ENCODE peak calls at places on chromosomes 2 and 18, in six cellular contexts. One of them, this sample, is unnamed.

GRCh38 chr2:230660294-230661060 is 52.2 kb upstream of the CAB39 start:
- DNase-seq in hippocampal formation: peak
- DNase-seq in heart left ventricle: peak
- DNase-seq in D341Med: no peak
- DNase-seq in HTR-8/SVneo: no peak
- DNase-seq in left cardiac atrium: peak
- DNase-seq in this sample: no peak

GRCh38 chr18:69956037-69956436 is 8.4 kb upstream of the CD226 start:
- DNase-seq in D341Med: no peak
- DNase-seq in left cardiac atrium: no peak
- DNase-seq in HTR-8/SVneo: no peak
- DNase-seq in heart left ventricle: no peak
- DNase-seq in hippocampal formation: no peak
- DNase-seq in this sample: no peak

GRCh38 chr2:15763106-15763821 is 171.6 kb downstream of the DDX1 start:
- DNase-seq in heart left ventricle: no peak
- DNase-seq in hippocampal formation: no peak
- DNase-seq in D341Med: no peak
- DNase-seq in left cardiac atrium: no peak
- DNase-seq in HTR-8/SVneo: no peak
- DNase-seq in this sample: no peak

GRCh38 chr2:113039675-113040074 is 13.0 kb downstream of the IL36B start:
- DNase-seq in HTR-8/SVneo: no peak
- DNase-seq in D341Med: no peak
- DNase-seq in heart left ventricle: no peak
- DNase-seq in left cardiac atrium: no peak
- DNase-seq in hippocampal formation: no peak
- DNase-seq in this sample: no peak

GRCh38 chr2:141417246-141417797 is 713.5 kb downstream of the LRP1B start:
- DNase-seq in D341Med: no peak
- DNase-seq in heart left ventricle: no peak
- DNase-seq in HTR-8/SVneo: no peak
- DNase-seq in left cardiac atrium: no peak
- DNase-seq in hippocampal formation: no peak
- DNase-seq in this sample: no peak

GRCh38 chr2:68458962-68459361 is 8.1 kb downstream of the FBXO48 start:
- DNase-seq in HTR-8/SVneo: no peak
- DNase-seq in hippocampal formation: no peak
- DNase-seq in D341Med: no peak
- DNase-seq in heart left ventricle: no peak
- DNase-seq in left cardiac atrium: no peak
- DNase-seq in this sample: no peak

GRCh38 chr2:67752964-67753363 is 309.8 kb downstream of the C1D start:
- DNase-seq in HTR-8/SVneo: peak
- DNase-seq in D341Med: no peak
- DNase-seq in left cardiac atrium: no peak
- DNase-seq in heart left ventricle: no peak
- DNase-seq in hippocampal formation: no peak
- DNase-seq in this sample: no peak

GRCh38 chr18:39799010-39799409 is 2156.0 kb upstream of the PIK3C3 start:
- DNase-seq in HTR-8/SVneo: no peak
- DNase-seq in left cardiac atrium: no peak
- DNase-seq in D341Med: peak
- DNase-seq in heart left ventricle: no peak
- DNase-seq in hippocampal formation: no peak
- DNase-seq in this sample: no peak

GRCh38 chr2:227082286-227082685 is 81.7 kb downstream of the COL4A4 start:
- DNase-seq in D341Med: no peak
- DNase-seq in hippocampal formation: no peak
- DNase-seq in heart left ventricle: no peak
- DNase-seq in HTR-8/SVneo: no peak
- DNase-seq in left cardiac atrium: no peak
- DNase-seq in this sample: no peak

GRCh38 chr2:75277111-75277510 is 77.8 kb upstream of the TACR1 start:
- DNase-seq in hippocampal formation: no peak
- DNase-seq in left cardiac atrium: no peak
- DNase-seq in heart left ventricle: no peak
- DNase-seq in D341Med: no peak
- DNase-seq in HTR-8/SVneo: peak
- DNase-seq in this sample: no peak

GRCh38 chr2:10460366-10460796 is 12.3 kb upstream of the ODC1 start:
- DNase-seq in heart left ventricle: no peak
- DNase-seq in D341Med: no peak
- DNase-seq in HTR-8/SVneo: no peak
- DNase-seq in hippocampal formation: no peak
- DNase-seq in left cardiac atrium: no peak
- DNase-seq in this sample: peak

GRCh38 chr2:4979127-4979526 is 713.1 kb upstream of the SOX11 start:
- DNase-seq in D341Med: no peak
- DNase-seq in hippocampal formation: no peak
- DNase-seq in heart left ventricle: no peak
- DNase-seq in left cardiac atrium: no peak
- DNase-seq in HTR-8/SVneo: no peak
- DNase-seq in this sample: no peak

GRCh38 chr2:69163556-69163955 is 150.6 kb downstream of the ANTXR1 start:
- DNase-seq in D341Med: no peak
- DNase-seq in left cardiac atrium: no peak
- DNase-seq in hippocampal formation: no peak
- DNase-seq in heart left ventricle: no peak
- DNase-seq in HTR-8/SVneo: no peak
- DNase-seq in this sample: no peak

GRCh38 chr2:237231593-237231992 is 145.9 kb downstream of the COPS8 start:
- DNase-seq in hippocampal formation: no peak
- DNase-seq in left cardiac atrium: peak
- DNase-seq in heart left ventricle: no peak
- DNase-seq in HTR-8/SVneo: no peak
- DNase-seq in D341Med: no peak
- DNase-seq in this sample: no peak

GRCh38 chr2:86249176-86249842 is 50.1 kb downstream of the MRPL35 start:
- DNase-seq in hippocampal formation: peak
- DNase-seq in HTR-8/SVneo: peak
- DNase-seq in heart left ventricle: no peak
- DNase-seq in left cardiac atrium: no peak
- DNase-seq in D341Med: no peak
- DNase-seq in this sample: peak

GRCh38 chr2:43133708-43134570 is 92.5 kb downstream of the ZFP36L2 start:
- DNase-seq in hippocampal formation: no peak
- DNase-seq in D341Med: no peak
- DNase-seq in heart left ventricle: no peak
- DNase-seq in HTR-8/SVneo: no peak
- DNase-seq in left cardiac atrium: peak
- DNase-seq in this sample: peak

GRCh38 chr18:8584798-8585197 is 24.4 kb upstream of the RAB12 start:
- DNase-seq in HTR-8/SVneo: no peak
- DNase-seq in heart left ventricle: no peak
- DNase-seq in left cardiac atrium: no peak
- DNase-seq in hippocampal formation: no peak
- DNase-seq in D341Med: no peak
- DNase-seq in this sample: no peak

GRCh38 chr2:181438298-181438697 is 18.9 kb upstream of the ITGA4 start:
- DNase-seq in left cardiac atrium: no peak
- DNase-seq in hippocampal formation: no peak
- DNase-seq in heart left ventricle: no peak
- DNase-seq in D341Med: peak
- DNase-seq in HTR-8/SVneo: no peak
- DNase-seq in this sample: no peak

GRCh38 chr2:158079672-158080071 is 22.0 kb upstream of the UPP2 start:
- DNase-seq in hippocampal formation: no peak
- DNase-seq in D341Med: no peak
- DNase-seq in HTR-8/SVneo: no peak
- DNase-seq in left cardiac atrium: no peak
- DNase-seq in heart left ventricle: no peak
- DNase-seq in this sample: no peak

GRCh38 chr18:8662574-8663255 is 42.6 kb upstream of the MTCL1 start:
- DNase-seq in heart left ventricle: no peak
- DNase-seq in HTR-8/SVneo: no peak
- DNase-seq in hippocampal formation: no peak
- DNase-seq in left cardiac atrium: no peak
- DNase-seq in D341Med: no peak
- DNase-seq in this sample: no peak

GRCh38 chr2:181891966-181892794 is 650 bp downstream of the ITPRID2 start:
- DNase-seq in left cardiac atrium: peak
- DNase-seq in D341Med: peak
- DNase-seq in heart left ventricle: peak
- DNase-seq in hippocampal formation: peak
- DNase-seq in HTR-8/SVneo: peak
- DNase-seq in this sample: peak